ENCODE peak calls at places on chromosome 17, in eight cellular contexts. S, X, P, R, A, M, T and H are unnamed samples.

GRCh38 chr17:2542456-2542855 is 30.8 kb upstream of the METTL16 start:
- DNase-seq in S (no peak), X (no peak), P (no peak), R (no peak), A (no peak), M (no peak), T (no peak), H (no peak)

GRCh38 chr17:72590382-72590781 is 469.6 kb downstream of the SOX9 start:
- DNase-seq in S (no peak), X (no peak), P (no peak), R (no peak), A (no peak), M (no peak), T (no peak), H (no peak)

GRCh38 chr17:55606431-55606830 is 95.2 kb upstream of the SMIM36 start:
- DNase-seq in S (no peak), X (no peak), P (no peak), R (no peak), A (no peak), M (no peak), T (no peak), H (no peak)

GRCh38 chr17:47864791-47865216 is 13.8 kb upstream of the SP6 start:
- DNase-seq in S (no peak), X (no peak), P (no peak), R (no peak), A (no peak), M (no peak), T (no peak), H (no peak)

GRCh38 chr17:21279198-21279535 is 5.3 kb upstream of the MAP2K3 start:
- DNase-seq in S (no peak), X (no peak), P (no peak), R (no peak), A (no peak), M (no peak), T (no peak), H (no peak)

GRCh38 chr17:59838196-59838911 is 54.4 kb downstream of the TUBD1 start:
- DNase-seq in S (no peak), X (no peak), P (no peak), R (no peak), A (no peak), M (no peak), T (no peak), H (no peak)

GRCh38 chr17:57518587-57519118 is 226.4 kb downstream of the CCDC182 start:
- DNase-seq in S (no peak), X (no peak), P (no peak), R (no peak), A (no peak), M (no peak), T (no peak), H (no peak)

GRCh38 chr17:41621916-41622315 is 2.5 kb downstream of the KRT17 start:
- DNase-seq in S (no peak), X (no peak), P (no peak), R (no peak), A (no peak), M (no peak), T (no peak), H (no peak)

GRCh38 chr17:39219647-39220154 is 6.0 kb downstream of the STAC2 start:
- DNase-seq in S (no peak), X (no peak), P (no peak), R (no peak), A (no peak), M (no peak), T (no peak), H (no peak)

GRCh38 chr17:39217734-39218369 is 7.9 kb downstream of the STAC2 start:
- DNase-seq in S (no peak), X (no peak), P (no peak), R (no peak), A (no peak), M (no peak), T (no peak), H (no peak)

GRCh38 chr17:39222151-39222550 is 3.6 kb downstream of the STAC2 start:
- DNase-seq in S (no peak), X (no peak), P (no peak), R (no peak), A (no peak), M (no peak), T (no peak), H (no peak)

GRCh38 chr17:39221572-39221971 is 4.2 kb downstream of the STAC2 start:
- DNase-seq in S (no peak), X (no peak), P (no peak), R (no peak), A (no peak), M (no peak), T (no peak), H (no peak)

DNA sequence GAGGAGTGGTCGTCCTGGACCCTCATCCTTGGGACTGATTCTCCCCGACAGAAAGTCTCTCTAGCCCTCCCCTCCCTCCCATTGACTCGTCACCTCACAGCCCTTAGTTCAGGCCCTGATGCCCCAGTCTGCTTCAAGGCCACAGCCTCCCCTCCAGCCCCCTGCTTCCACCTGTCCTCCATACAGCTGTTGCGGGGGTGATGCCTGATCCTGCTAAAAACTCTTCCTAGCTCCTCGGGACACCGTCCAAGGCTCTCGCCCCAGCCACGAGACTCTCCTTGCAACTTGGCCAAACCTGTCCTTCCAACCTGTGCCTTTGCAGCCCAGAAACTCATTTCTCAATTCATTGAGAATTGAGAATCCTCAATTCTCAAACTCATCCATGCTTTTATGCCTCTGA is 6.8 kb downstream of the STAC2 start:
- DNase-seq in S (peak; percentile 30), X (no peak), P (no peak), R (no peak), A (no peak), M (no peak), T (no peak), H (no peak)
- H3K4me3 ChIP-seq in S (no peak overlapping the region), X (no peak overlapping the region), P (no peak overlapping the region), R (no peak overlapping the region), A (no peak overlapping the region), M (no peak overlapping the region), T (no peak overlapping the region), H (no peak overlapping the region)

DNA sequence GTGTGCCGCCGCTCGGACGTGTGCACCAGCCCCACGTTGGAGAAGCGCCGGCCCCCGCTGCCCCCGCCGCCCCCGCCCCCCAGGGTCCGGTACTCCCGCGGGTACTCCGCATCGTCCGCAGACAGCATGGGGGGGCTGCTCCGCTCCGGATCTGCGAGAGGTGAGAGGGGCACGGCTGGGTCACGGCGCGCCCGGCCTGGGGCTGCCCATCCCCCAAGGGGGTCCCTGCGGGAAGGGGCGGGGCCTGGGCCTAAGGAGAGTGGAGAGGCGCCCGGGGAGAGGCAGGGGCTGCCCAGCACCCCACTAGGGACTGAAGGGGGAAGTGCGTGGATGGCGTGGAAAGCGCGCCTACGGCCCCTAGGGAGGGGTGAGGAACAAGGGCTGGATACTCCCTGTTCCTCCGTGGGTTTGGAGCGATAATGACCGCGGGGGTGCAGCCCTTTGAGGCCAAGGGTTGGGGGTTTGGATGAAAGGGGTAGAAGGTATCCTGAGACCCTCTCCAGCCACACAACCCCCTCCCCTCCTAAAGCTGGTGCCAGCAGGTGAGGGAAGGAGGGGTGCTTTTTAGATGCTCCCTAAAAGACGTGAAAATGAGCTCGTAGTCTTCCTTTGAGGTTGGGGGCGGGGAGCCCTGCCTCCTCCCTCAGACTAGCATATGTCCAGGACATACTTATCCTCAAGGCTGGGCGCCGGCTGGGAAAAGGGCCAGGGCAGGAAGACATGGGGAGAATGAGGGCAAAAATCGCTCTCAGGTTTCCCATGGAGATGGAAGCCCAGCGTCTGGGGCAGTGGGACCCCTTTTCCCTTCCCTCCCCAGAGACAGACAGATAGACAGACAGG is 26.9 kb downstream of the SRCIN1 start:
- DNase-seq in S (no peak), X (no peak), P (no peak), R (no peak), A (no peak), M (no peak), T (no peak), H (no peak)
- H3K4me3 ChIP-seq in S (no peak overlapping the region), X (no peak overlapping the region), P (no peak overlapping the region), R (no peak overlapping the region), A (no peak overlapping the region), M (peak overlapping the region; percentile 12), T (peak overlapping the region; percentile 50), H (no peak overlapping the region)

GRCh38 chr17:44760474-44761308 is 1.9 kb downstream of the ADAM11 start:
- DNase-seq in S (no peak), X (no peak), P (no peak), R (no peak), A (no peak), M (no peak), T (no peak), H (no peak)

GRCh38 chr17:44758414-44759095 is at the start of gene ADAM11:
- DNase-seq in S (no peak), X (no peak), P (no peak), R (no peak), A (no peak), M (no peak), T (no peak), H (no peak)

GRCh38 chr17:44757918-44758413 is 822 bp upstream of the ADAM11 start:
- DNase-seq in S (no peak), X (no peak), P (no peak), R (no peak), A (no peak), M (no peak), T (no peak), H (no peak)

GRCh38 chr17:44759916-44760243 is 1.1 kb downstream of the ADAM11 start:
- DNase-seq in S (no peak), X (no peak), P (no peak), R (no peak), A (no peak), M (no peak), T (no peak), H (no peak)

DNA sequence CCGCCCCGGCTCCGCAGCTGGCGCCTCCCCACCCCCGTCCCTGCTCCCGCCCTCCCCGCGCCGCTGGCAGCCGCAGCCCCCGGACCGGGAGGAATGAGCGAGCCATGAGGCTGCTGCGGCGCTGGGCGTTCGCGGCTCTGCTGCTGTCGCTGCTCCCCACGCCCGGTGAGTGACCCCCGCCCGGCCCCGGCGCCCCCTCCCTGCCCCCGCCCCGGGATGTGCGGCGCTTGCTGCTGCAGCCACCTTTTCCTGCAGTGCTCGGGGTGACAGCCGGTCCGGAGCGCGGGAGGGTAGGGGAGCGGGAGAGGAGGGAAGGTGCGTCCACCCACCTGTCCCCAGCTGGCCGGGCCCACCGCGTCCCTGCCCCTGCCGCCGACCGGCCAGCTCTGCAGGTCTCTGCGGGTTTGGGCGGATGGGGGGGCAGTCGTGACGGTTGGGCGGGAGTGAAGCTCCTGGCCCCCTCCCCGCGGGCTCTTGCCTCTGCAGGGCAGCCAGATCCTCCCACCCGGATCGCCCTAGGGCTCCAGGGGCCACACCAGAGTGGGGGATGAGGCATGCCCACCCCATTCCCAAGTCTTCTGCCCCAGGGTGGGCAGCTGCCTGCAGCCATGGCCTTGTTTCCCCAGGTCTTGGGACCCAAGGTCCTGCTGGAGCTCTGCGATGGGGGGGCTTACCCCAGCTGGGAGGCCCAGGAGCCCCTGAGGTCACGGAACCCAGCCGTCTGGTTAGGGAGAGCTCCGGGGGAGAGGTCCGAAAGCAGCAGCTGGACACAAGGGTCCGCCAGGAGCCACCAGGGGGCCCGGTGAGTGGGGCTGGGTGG is 518 bp downstream of the ADAM11 start:
- DNase-seq in S (no peak), X (no peak), P (no peak), R (no peak), A (no peak), M (no peak), T (no peak), H (no peak)
- H3K4me3 ChIP-seq in S (no peak overlapping the region), X (no peak overlapping the region), P (peak overlapping the region; percentile 48), R (peak overlapping the region; percentile 34), A (peak overlapping the region; percentile 36), M (peak overlapping the region; percentile 49), T (peak overlapping the region; percentile 70), H (peak overlapping the region; percentile 51)

DNA sequence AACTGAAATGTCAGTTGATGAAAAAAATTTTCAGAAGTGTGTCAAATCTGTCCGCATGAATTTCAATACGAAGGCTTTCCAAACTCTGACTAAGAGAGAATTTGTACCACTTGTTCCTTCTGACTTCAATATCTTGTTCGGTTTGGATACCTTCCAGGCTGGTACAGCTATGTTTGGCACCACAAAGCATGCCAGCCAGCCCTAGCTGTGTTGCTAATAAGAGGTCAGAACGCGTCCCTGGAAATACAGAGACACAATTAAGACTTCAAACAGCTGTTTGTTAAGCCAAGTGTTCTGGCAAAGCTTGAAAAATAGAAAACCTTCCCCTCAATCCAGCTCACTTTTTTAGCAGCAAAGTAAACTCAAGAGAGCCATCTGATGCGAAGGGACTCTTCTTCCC is 35.2 kb downstream of the GRB2 start:
- DNase-seq in S (no peak), X (no peak), P (no peak), R (no peak), A (no peak), M (peak; percentile 64), T (peak; percentile 33), H (no peak)
- H3K4me3 ChIP-seq in S (no peak overlapping the region), X (no peak overlapping the region), P (no peak overlapping the region), R (no peak overlapping the region), A (no peak overlapping the region), M (no peak overlapping the region), T (peak overlapping the region; percentile 30), H (no peak overlapping the region)